ENCODE peak calls at places on chromosomes 6 and 20, in four cellular contexts. D is cardiac muscle cell, Z is stomach, X is lung. N is an unnamed sample.

GRCh38 chr6:111173341-111173740 is 86.0 kb downstream of the SLC16A10 start:
- DNase-seq in D (no peak), Z (no peak), X (no peak), N (no peak)

GRCh38 chr20:25856256-25856884 is 159.7 kb upstream of the ZNF337 start:
- DNase-seq in D (no peak), Z (no peak), X (no peak), N (no peak)

GRCh38 chr6:41675992-41676391 is 37.7 kb downstream of the MDFI start:
- DNase-seq in D (no peak), Z (no peak), X (no peak), N (no peak)

GRCh38 chr6:165973473-165973872 is 194.2 kb downstream of the TBXT start:
- DNase-seq in D (no peak), Z (no peak), X (no peak), N (no peak)

GRCh38 chr6:52594216-52594615 is 17.4 kb upstream of the TRAM2 start:
- DNase-seq in D (no peak), Z (no peak), X (no peak), N (no peak)

GRCh38 chr20:61162506-61162905 is 89.6 kb upstream of the CDH4 start:
- DNase-seq in D (no peak), Z (no peak), X (no peak), N (no peak)

GRCh38 chr6:141472123-141472522 is 660.6 kb upstream of the GJE1 start:
- DNase-seq in D (no peak), Z (no peak), X (no peak), N (no peak)

GRCh38 chr6:28490191-28490890 is 25.3 kb downstream of the GPX6 start:
- DNase-seq in D (no peak), Z (no peak), X (no peak), N (no peak)

GRCh38 chr20:61933481-61933950 is 132.2 kb downstream of the TAF4 start:
- DNase-seq in D (no peak), Z (no peak), X (no peak), N (no peak)

DNA sequence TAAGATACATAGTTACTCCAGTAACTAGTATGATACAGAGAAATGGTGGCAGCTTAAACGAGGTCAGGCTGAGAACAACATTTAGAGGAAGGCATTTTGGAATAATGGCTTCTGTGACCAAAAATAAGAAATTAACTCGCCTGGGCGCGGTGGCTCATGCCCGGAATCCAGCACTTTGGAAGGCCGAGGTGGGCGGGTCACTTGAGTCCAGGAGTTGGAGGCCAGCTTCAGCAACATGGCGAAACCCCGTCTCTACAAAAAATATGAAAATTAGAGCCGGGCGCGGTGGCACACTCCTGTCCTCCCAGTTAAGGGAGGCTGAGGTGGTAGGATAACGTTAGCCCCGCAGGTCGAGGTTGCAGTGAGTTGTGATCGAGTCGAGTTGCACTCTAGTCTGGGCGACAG is 1.8 kb downstream of the IGF2R start:
- DNase-seq in D (no peak), Z (no peak), X (no peak), N (no peak)
- H3K4me1 ChIP-seq in D (peaks cover 38% of the 10 kb centered on the region), Z (peaks cover 81% of the 10 kb centered on the region), X (peaks cover 29% of the 10 kb centered on the region), N (peaks cover 17% of the 10 kb centered on the region)

DNA sequence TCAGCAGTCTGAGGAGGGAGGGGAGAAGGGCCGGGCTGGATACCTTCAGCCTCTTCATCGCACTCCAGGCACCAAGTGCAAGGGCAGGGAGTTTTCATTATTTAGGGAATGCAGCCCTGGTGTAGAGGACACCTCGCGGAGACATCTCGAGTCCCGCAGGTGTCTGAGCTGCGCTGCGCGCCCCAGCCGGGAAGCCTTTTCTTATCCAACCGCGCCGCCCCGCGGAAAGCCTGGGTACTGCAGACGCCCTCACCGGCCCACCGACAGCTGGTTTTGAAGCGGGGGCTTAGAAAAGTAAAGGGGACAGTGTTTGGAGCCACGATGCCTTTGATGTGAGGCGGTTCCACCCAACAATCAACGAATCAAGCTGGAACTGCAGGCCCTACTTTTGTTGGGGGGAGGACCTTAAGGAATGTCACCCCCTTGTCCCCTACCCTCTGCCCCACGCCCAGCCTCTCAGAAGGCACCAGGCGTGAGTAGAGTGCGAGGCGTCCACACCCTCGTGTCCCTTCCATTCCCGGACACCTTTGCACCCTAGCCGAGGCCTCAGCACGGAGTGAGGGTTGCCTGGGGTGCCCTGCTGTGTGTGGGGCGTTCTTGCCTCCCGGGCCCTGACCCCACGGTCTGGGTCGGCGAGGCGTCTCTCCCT is 8.6 kb downstream of the NKX2-2 start:
- DNase-seq in D (peak; percentile 84), Z (peak; percentile 78), X (peak; percentile 72), N (peak; percentile 69)
- H3K4me3 ChIP-seq in D (peak overlapping the region; percentile 31), Z (peak overlapping the region; percentile 54), X (no peak overlapping the region), N (no peak overlapping the region)

GRCh38 chr20:4897600-4897999 is 103.7 kb downstream of the SLC23A2 start:
- DNase-seq in D (no peak), Z (no peak), X (no peak), N (no peak)
- H3K4me1 ChIP-seq in D (no peaks in the 10 kb centered on the region), Z (peaks cover 15% of the 10 kb centered on the region), X (no peaks in the 10 kb centered on the region), N (peaks cover 11% of the 10 kb centered on the region)

DNA sequence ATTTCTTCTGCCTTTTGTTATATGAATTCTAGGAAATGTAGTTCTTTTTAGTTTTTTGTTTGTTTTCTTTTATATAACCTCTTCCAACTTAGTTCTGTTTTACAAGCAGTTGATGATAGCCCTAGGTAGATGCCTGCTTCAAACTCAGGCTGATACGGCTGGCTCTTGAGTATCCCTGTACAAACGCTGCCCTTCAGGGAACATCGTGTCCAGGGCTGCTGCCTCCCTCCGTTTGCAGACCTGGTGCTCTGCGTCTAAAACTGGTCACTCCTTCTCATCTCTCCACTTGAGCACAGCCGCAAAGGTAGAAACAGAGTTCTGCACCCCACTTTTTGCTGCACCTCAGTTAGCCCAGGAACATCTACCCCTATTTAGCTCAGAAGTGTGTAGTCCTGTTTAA is 310.1 kb downstream of the PRL start:
- DNase-seq in D (no peak), Z (no peak), X (no peak), N (no peak)
- H3K4me3 ChIP-seq in D (no peak overlapping the region), Z (no peak overlapping the region), X (no peak overlapping the region), N (no peak overlapping the region)

GRCh38 chr6:163095401-163095800 is 319.1 kb upstream of the QKI start:
- DNase-seq in D (no peak), Z (no peak), X (no peak), N (no peak)
- H3K4me1 ChIP-seq in D (no peaks in the 10 kb centered on the region), Z (no peaks in the 10 kb centered on the region), X (no peaks in the 10 kb centered on the region), N (no peaks in the 10 kb centered on the region)

DNA sequence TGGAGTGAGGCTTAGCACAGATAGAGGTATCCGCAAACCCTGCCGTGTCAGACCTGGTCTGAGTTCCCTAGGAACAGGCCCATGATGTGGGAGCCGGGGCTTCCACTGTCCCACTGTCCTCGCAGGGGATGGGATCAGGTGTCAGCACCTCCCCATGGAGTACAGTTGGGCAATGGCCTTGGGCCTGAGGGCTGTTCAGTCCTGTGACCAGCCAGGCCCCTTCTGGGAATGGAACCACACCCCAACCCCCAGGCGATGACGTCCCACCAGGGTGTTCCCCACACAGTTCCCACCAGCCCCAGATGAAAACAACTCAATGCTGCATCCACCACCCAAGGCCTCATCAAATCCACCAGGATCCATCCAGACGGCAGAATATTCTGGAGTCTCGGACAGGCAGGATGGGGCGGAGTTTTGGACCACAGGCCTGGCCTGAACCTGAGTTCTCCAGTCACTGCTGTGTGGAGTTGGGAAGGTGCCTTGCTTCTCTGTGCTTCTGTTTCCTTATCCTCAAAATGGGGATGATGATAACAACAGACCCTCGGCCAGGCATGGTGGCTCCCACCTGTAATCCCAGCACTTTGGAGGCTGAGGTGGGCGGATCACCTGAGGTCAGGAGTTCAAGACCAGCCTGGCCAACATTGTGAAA is 62.2 kb downstream of the UBE2V1 start:
- DNase-seq in D (no peak), Z (no peak), X (no peak), N (no peak)
- H3K4me3 ChIP-seq in D (no peak overlapping the region), Z (no peak overlapping the region), X (no peak overlapping the region), N (no peak overlapping the region)

DNA sequence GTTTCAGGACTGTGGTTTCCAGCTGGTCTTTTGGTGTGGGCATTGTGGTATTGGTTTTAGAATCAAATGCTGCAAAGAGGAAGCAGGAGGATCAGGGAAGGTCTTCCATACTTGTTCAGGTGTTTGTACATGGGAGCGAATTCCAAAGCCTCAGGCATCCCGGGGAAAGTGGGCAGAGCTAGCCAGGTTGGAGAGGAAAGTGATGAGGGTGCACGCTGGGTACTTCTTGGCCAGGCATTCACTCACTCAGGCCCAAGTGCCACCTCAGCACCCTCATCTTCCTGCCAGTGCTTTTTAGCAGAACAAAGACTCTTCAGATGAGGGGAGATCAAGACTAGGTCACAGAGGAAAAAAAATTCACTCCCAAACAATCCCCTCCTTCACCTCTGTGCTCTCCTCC is 241.1 kb upstream of the TBX18 start:
- DNase-seq in D (no peak), Z (no peak), X (no peak), N (no peak)
- H3K4me1 ChIP-seq in D (no peaks in the 10 kb centered on the region), Z (no peaks in the 10 kb centered on the region), X (no peaks in the 10 kb centered on the region), N (no peaks in the 10 kb centered on the region)

N was measured in transverse colon.